ENCODE peak calls at places on chromosome 5, in five cellular contexts. O is MM.1S; U is CD8-positive, alpha-beta memory T cell; L is left ventricle myocardium inferior; N is left lung. B is an unnamed sample.

GRCh38 chr5:118195215-118195614 is 793.1 kb downstream of the DTWD2 start:
- DNase-seq in L (no peak), U (no peak), O (no peak), N (no peak), B (no peak)

GRCh38 chr5:74382864-74383618 is 257.5 kb downstream of the ENC1 start:
- DNase-seq in O (no peak), N (no peak), U (no peak), L (peak; percentile 48), B (no peak)

GRCh38 chr5:149325894-149326293 is 19.4 kb upstream of the GRPEL2 start:
- DNase-seq in U (no peak), L (no peak), N (no peak), O (no peak), B (no peak)

GRCh38 chr5:54548565-54548964 is 31.0 kb downstream of the SNX18 start:
- DNase-seq in L (no peak), O (no peak), N (no peak), U (no peak), B (no peak)

GRCh38 chr5:154366353-154366752 is 79.4 kb upstream of the SAP30L start:
- DNase-seq in O (no peak), N (no peak), U (no peak), L (no peak), B (no peak)

GRCh38 chr5:80082221-80082620 is 47.1 kb downstream of the THBS4 start:
- DNase-seq in L (no peak), U (no peak), N (no peak), O (no peak), B (no peak)

GRCh38 chr5:172735141-172735831 is 35.7 kb downstream of the DUSP1 start:
- DNase-seq in N (no peak), L (no peak), O (no peak), U (no peak), B (no peak)

GRCh38 chr5:168978500-168978899 is 322.4 kb downstream of the SLIT3 start:
- DNase-seq in N (no peak), O (no peak), L (no peak), U (no peak), B (no peak)

GRCh38 chr5:170752257-170753215 is 31.0 kb upstream of the GABRP start:
- DNase-seq in U (no peak), N (no peak), O (no peak), L (no peak), B (no peak)

GRCh38 chr5:73450041-73450598 is 1.5 kb upstream of the FOXD1 start:
- DNase-seq in O (no peak), N (no peak), U (no peak), L (no peak), B (no peak)

GRCh38 chr5:61055434-61056006 is 106.7 kb downstream of the SMIM15 start:
- DNase-seq in N (no peak), L (no peak), O (peak; percentile 36), U (no peak), B (no peak)

GRCh38 chr5:33398501-33398900 is 42.3 kb upstream of the TARS1 start:
- DNase-seq in U (no peak), O (no peak), L (no peak), N (no peak), B (no peak)

GRCh38 chr5:144361406-144361805 is 190.7 kb downstream of the KCTD16 start:
- DNase-seq in O (no peak), L (no peak), N (no peak), U (no peak), B (no peak)

GRCh38 chr5:131406076-131406475 is 142.2 kb downstream of the CDC42SE2 start:
- DNase-seq in O (no peak), L (no peak), U (no peak), N (no peak), B (no peak)

GRCh38 chr5:170114271-170114670 is 8.6 kb downstream of the FOXI1 start:
- DNase-seq in N (no peak), L (no peak), O (no peak), U (no peak), B (no peak)

GRCh38 chr5:67181648-67182218 is 14.9 kb downstream of the CD180 start:
- DNase-seq in O (no peak), N (no peak), U (no peak), L (no peak), B (no peak)

GRCh38 chr5:146448783-146449519 is 1.8 kb downstream of the TCERG1 start:
- DNase-seq in U (no peak), O (no peak), L (no peak), N (no peak), B (no peak)

GRCh38 chr5:149264432-149265069 is 7.1 kb upstream of the AFAP1L1 start:
- DNase-seq in N (no peak), L (no peak), U (peak; percentile 49), O (peak; percentile 90), B (no peak)

GRCh38 chr5:171205375-171205774 is 103.7 kb upstream of the TLX3 start:
- DNase-seq in U (no peak), N (no peak), L (no peak), O (no peak), B (no peak)

GRCh38 chr5:31392061-31392460 is 139.8 kb downstream of the DROSHA start:
- DNase-seq in U (no peak), L (no peak), O (no peak), N (no peak), B (no peak)

GRCh38 chr5:65970481-65971367 is 44.3 kb downstream of the ERBIN start:
- DNase-seq in N (no peak), L (no peak), U (no peak), O (peak; percentile 41), B (no peak)

GRCh38 chr5:16493261-16493660 is 27.7 kb upstream of the ZNF622 start:
- DNase-seq in N (no peak), O (no peak), L (no peak), U (no peak), B (no peak)

GRCh38 chr5:78361226-78361993 is 993 bp downstream of the SCAMP1 start:
- DNase-seq in N (no peak), L (peak; percentile 28), O (peak; percentile 27), U (no peak), B (no peak)

GRCh38 chr5:172491481-172491880 is 37.2 kb upstream of the SH3PXD2B start:
- DNase-seq in O (no peak), U (no peak), L (no peak), N (no peak), B (no peak)

GRCh38 chr5:139817362-139817761 is 21.8 kb downstream of the PSD2 start:
- DNase-seq in N (peak; percentile 20), O (no peak), U (no peak), L (no peak), B (no peak)

GRCh38 chr5:90747175-90747574 is 188.6 kb downstream of the ADGRV1 start:
- DNase-seq in U (no peak), L (no peak), N (no peak), O (no peak), B (no peak)

GRCh38 chr5:168152660-168153059 is 138.8 kb upstream of the WWC1 start:
- DNase-seq in N (no peak), L (no peak), O (peak; percentile 67), U (no peak), B (no peak)

GRCh38 chr5:169634606-169635005 is 2.5 kb upstream of the DOCK2 start:
- DNase-seq in O (no peak), L (no peak), U (no peak), N (no peak), B (no peak)

GRCh38 chr5:531101-531748 is 7.0 kb upstream of the SLC9A3 start:
- DNase-seq in L (no peak), U (no peak), O (no peak), N (peak; percentile 64), B (peak; percentile 44)

GRCh38 chr5:10353241-10354047 is at the start of gene MARCHF6:
- DNase-seq in U (peak; percentile 94), N (peak; percentile 97), L (peak; percentile 96), O (peak; percentile 97), B (peak; percentile 97)

GRCh38 chr5:143101740-143102386 is 301.6 kb downstream of the NR3C1 start:
- DNase-seq in N (no peak), O (no peak), L (no peak), U (no peak), B (no peak)

GRCh38 chr5:10594591-10595210 is 30.8 kb downstream of the ANKRD33B start:
- DNase-seq in L (no peak), U (no peak), O (no peak), N (no peak), B (no peak)

GRCh38 chr5:57889558-57889957 is 406.9 kb upstream of the ACTBL2 start:
- DNase-seq in L (no peak), O (peak; percentile 52), U (no peak), N (no peak), B (no peak)

GRCh38 chr5:172424111-172424490 is 30.2 kb downstream of the SH3PXD2B start:
- DNase-seq in O (no peak), U (no peak), L (no peak), N (no peak), B (no peak)

GRCh38 chr5:5638193-5638592 is 215.7 kb downstream of the ICE1 start:
- DNase-seq in U (no peak), O (no peak), N (no peak), L (no peak), B (no peak)

GRCh38 chr5:90446961-90447360 is 27.6 kb downstream of the MBLAC2 start:
- DNase-seq in L (no peak), U (no peak), O (no peak), N (no peak), B (no peak)

DNA sequence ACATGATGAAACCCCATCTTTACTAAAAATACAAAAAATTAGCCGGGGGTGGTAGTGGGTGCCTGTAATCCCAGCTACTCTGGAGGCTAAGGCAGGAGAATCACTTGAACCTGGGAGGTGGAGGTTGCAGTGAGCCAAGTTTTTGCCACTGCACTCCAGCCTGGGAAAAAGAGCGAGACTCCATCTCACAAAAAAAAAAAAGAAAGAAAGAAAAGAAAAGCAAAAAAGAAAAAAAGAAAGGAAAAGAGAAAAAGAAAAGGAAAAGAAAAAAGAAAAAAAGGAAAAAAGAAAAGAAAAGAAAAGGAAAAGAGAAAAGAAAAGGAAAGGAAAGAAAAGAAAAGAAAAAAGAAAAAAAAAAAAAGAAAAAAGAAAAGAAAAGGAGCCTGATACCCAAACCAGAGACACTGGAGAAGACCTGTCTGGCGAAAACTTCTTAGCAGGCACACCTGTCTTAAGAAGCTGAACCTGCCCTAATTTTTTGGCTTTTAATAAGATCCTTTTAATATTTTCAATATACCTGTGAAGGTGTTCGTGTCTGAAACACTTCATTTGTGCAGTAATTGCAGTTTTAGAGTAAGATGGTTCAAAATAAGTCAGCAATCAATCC is 164.7 kb upstream of the IRX2 start:
- DNase-seq in L (no peak), O (no peak), N (no peak), U (no peak), B (no peak)
- H3K9me3 ChIP-seq in L (peaks cover 17% of the 10 kb centered on the region), O (no peaks in the 10 kb centered on the region), N (peaks cover 24% of the 10 kb centered on the region), U (no peaks in the 10 kb centered on the region), B (no peaks in the 10 kb centered on the region)

GRCh38 chr5:158383485-158383884 is 524.5 kb upstream of the CLINT1 start:
- DNase-seq in L (no peak), N (no peak), O (no peak), U (no peak), B (no peak)
- H3K9me3 ChIP-seq in L (peaks cover 15% of the 10 kb centered on the region), N (peaks cover 14% of the 10 kb centered on the region), O (no peaks in the 10 kb centered on the region), U (no peaks in the 10 kb centered on the region), B (no peaks in the 10 kb centered on the region)

DNA sequence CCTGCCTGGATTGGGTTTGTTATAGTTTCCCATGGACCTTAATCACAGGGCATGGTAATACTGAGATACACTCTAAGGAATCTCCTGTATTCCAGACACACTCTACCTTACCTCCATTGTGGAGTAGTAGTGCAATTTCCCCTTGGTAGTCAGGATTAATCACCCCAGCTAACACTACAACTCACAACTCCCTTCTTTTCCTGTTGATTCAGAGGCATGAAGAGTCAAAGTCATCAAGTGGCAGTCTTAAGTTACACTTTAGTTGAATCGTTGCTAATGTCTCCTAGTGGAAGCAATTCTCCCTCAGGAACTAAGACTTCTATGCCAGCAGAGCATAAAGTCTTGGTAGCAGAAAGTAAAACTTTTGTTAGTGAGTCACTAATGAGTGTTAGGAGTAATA is 122.7 kb upstream of the APC start:
- DNase-seq in U (no peak), L (no peak), O (no peak), N (no peak), B (no peak)
- H3K9me3 ChIP-seq in U (no peaks in the 10 kb centered on the region), L (no peaks in the 10 kb centered on the region), O (no peaks in the 10 kb centered on the region), N (no peaks in the 10 kb centered on the region), B (no peaks in the 10 kb centered on the region)

GRCh38 chr5:141362719-141363118 is 1.2 kb upstream of the PCDHGA5 start:
- DNase-seq in L (no peak), N (no peak), U (no peak), O (no peak), B (no peak)
- H3K9me3 ChIP-seq in L (peaks cover 99% of the 10 kb centered on the region), N (peaks cover 96% of the 10 kb centered on the region), U (peaks cover 13% of the 10 kb centered on the region), O (no peaks in the 10 kb centered on the region), B (peaks cover 80% of the 10 kb centered on the region)